ENCODE peak calls at places on chromosome 10, in four cellular contexts. N is mucosa of gallbladder, E is AG04450, V is HEK293T. P is an unnamed sample.
A peak's percentile ranks its signal among the peaks of the same experiment; 100 is the strongest.

GRCh38 chr10:102764340-102765257 is 20.9 kb downstream of the WBP1L start:
- DNase-seq in N (no peak), E (no peak), V (no peak), P (no peak)

GRCh38 chr10:60648761-60649160 is 129.5 kb upstream of the CDK1 start:
- DNase-seq in N (no peak), E (no peak), V (no peak), P (no peak)

GRCh38 chr10:72228318-72228751 is 12.3 kb upstream of the ASCC1 start:
- DNase-seq in N (no peak), E (no peak), V (peak; percentile 61), P (no peak)

GRCh38 chr10:72272689-72273409 is 875 bp upstream of the DDIT4 start:
- DNase-seq in N (peak; percentile 88), E (peak; percentile 94), V (peak; percentile 81), P (peak; percentile 99)

GRCh38 chr10:4623200-4623599 is 202.8 kb upstream of the AKR1E2 start:
- DNase-seq in N (no peak), E (no peak), V (no peak), P (no peak)

GRCh38 chr10:13449296-13449695 is 79.5 kb downstream of the BEND7 start:
- DNase-seq in N (no peak), E (no peak), V (no peak), P (no peak)

GRCh38 chr10:1420663-1421362 is 316.5 kb downstream of the ADARB2 start:
- DNase-seq in N (peak; percentile 65), E (no peak), V (peak; percentile 80), P (no peak)

GRCh38 chr10:117684673-117685211 is 142.2 kb downstream of the EMX2 start:
- DNase-seq in N (no peak), E (no peak), V (peak; percentile 63), P (peak; percentile 36)

GRCh38 chr10:88883443-88883799 is 3.4 kb downstream of the STAMBPL1 start:
- DNase-seq in N (no peak), E (no peak), V (no peak), P (no peak)

GRCh38 chr10:127145173-127145572 is 51.2 kb downstream of the INSYN2A start:
- DNase-seq in N (no peak), E (peak; percentile 47), V (no peak), P (no peak)

GRCh38 chr10:110859947-110860376 is 11.8 kb upstream of the PDCD4 start:
- DNase-seq in N (no peak), E (peak; percentile 39), V (no peak), P (peak; percentile 90)

GRCh38 chr10:75403144-75404022 is 1.8 kb upstream of the ZNF503 start:
- DNase-seq in N (peak; percentile 27), E (no peak), V (no peak), P (no peak)